ENCODE peak calls at places on chromosomes 16 and 17, in seven cellular contexts. Y, W, V, U, N, P and X are unnamed samples.

GRCh38 chr17:42247734-42248133 is 28.5 kb downstream of the STAT5B start:
- DNase-seq in V (no peak), P (peak), Y (no peak), N (no peak), U (no peak), W (no peak), X (no peak)

GRCh38 chr17:5947701-5948180 is 122.4 kb upstream of the WSCD1 start:
- DNase-seq in Y (no peak), V (no peak), U (no peak), W (no peak), P (no peak), N (no peak), X (no peak)

GRCh38 chr16:50473375-50473945 is 74.7 kb upstream of the NKD1 start:
- DNase-seq in V (no peak), Y (no peak), U (no peak), P (peak), W (peak), N (no peak), X (no peak)

GRCh38 chr17:68693896-68694295 is 92.7 kb upstream of the FAM20A start:
- DNase-seq in W (no peak), Y (no peak), U (no peak), V (no peak), P (no peak), N (no peak), X (no peak)

GRCh38 chr16:57764341-57765159 is 29.0 kb downstream of the KATNB1 start:
- DNase-seq in V (peak), P (peak), U (peak), W (no peak), Y (no peak), N (peak), X (peak)

GRCh38 chr17:56744721-56745120 is 89.0 kb downstream of the C17orf67 start:
- DNase-seq in Y (no peak), U (no peak), N (no peak), W (no peak), P (no peak), V (no peak), X (no peak)

GRCh38 chr16:84699712-84700517 is at the start of gene USP10:
- DNase-seq in Y (peak), N (peak), U (peak), V (peak), W (peak), P (peak), X (peak)

GRCh38 chr16:66489818-66490217 is 60.1 kb downstream of the TK2 start:
- DNase-seq in U (no peak), N (no peak), W (peak), Y (no peak), V (no peak), P (no peak), X (no peak)